ENCODE peak calls at places on chromosome 20, in eight cellular contexts. Y, T, J, P, K, V, X and S are unnamed samples.

GRCh38 chr20:36259177-36259835 is 23.0 kb downstream of the AAR2 start:
- DNase-seq in Y (no peak), K (no peak), X (no peak), T (no peak), V (no peak), J (peak; percentile 34), P (no peak), S (no peak)

GRCh38 chr20:18808712-18809111 is 4.9 kb upstream of the SCP2D1 start:
- DNase-seq in X (no peak), J (no peak), P (no peak), K (no peak), Y (no peak), T (no peak), V (no peak), S (no peak)

GRCh38 chr20:46359233-46359751 is 47.1 kb downstream of the ELMO2 start:
- DNase-seq in V (no peak), J (no peak), X (no peak), Y (no peak), T (no peak), P (no peak), K (no peak), S (no peak)

GRCh38 chr20:36008461-36009035 is 40.2 kb downstream of the CNBD2 start:
- DNase-seq in P (no peak), J (no peak), K (no peak), V (no peak), X (no peak), Y (no peak), T (no peak), S (no peak)

GRCh38 chr20:47382746-47383145 is 26.2 kb upstream of the ZMYND8 start:
- DNase-seq in T (no peak), J (no peak), X (no peak), K (no peak), P (peak; percentile 29), Y (no peak), V (no peak), S (no peak)

GRCh38 chr20:4835244-4836177 is 113.8 kb downstream of the PRND start:
- DNase-seq in K (peak; percentile 58), P (no peak), X (no peak), V (peak; percentile 85), T (peak; percentile 24), J (no peak), Y (no peak), S (peak; percentile 63)

GRCh38 chr20:19783966-19784401 is 25.9 kb downstream of the RIN2 start:
- DNase-seq in T (no peak), K (peak; percentile 44), P (peak; percentile 79), Y (peak; percentile 82), J (no peak), V (no peak), X (no peak), S (no peak)

GRCh38 chr20:51575486-51575885 is 33.0 kb upstream of the NFATC2 start:
- DNase-seq in J (no peak), Y (no peak), K (no peak), T (no peak), X (no peak), P (no peak), V (no peak), S (no peak)

GRCh38 chr20:51946581-51946980 is 144.3 kb upstream of the SALL4 start:
- DNase-seq in J (no peak), K (no peak), Y (no peak), X (no peak), P (no peak), T (no peak), V (no peak), S (no peak)

GRCh38 chr20:48582361-48582991 is 245.3 kb downstream of the PREX1 start:
- DNase-seq in X (no peak), Y (no peak), T (no peak), K (no peak), J (no peak), P (no peak), V (no peak), S (no peak)

GRCh38 chr20:46334423-46334978 is 26.2 kb upstream of the CDH22 start:
- DNase-seq in V (no peak), K (no peak), T (no peak), X (no peak), J (no peak), Y (no peak), P (no peak), S (no peak)

GRCh38 chr20:6714202-6714800 is 53.2 kb upstream of the BMP2 start:
- DNase-seq in X (no peak), Y (no peak), T (peak; percentile 83), P (no peak), V (no peak), J (no peak), K (no peak), S (no peak)

GRCh38 chr20:19099586-19100555 is 112.6 kb upstream of the SLC24A3 start:
- DNase-seq in K (no peak), P (no peak), T (peak; percentile 14), Y (no peak), X (no peak), J (no peak), V (no peak), S (no peak)

GRCh38 chr20:19826179-19826914 is 68.3 kb downstream of the RIN2 start:
- DNase-seq in X (no peak), K (no peak), V (no peak), T (no peak), J (no peak), P (no peak), Y (no peak), S (no peak)

GRCh38 chr20:21103582-21104465 is 2.3 kb downstream of the LINC00237 start:
- DNase-seq in T (no peak), V (no peak), Y (no peak), X (no peak), J (peak; percentile 52), K (no peak), P (no peak), S (no peak)

GRCh38 chr20:59577037-59577808 is 27.1 kb upstream of the PHACTR3 start:
- DNase-seq in X (no peak), P (no peak), Y (no peak), K (no peak), T (no peak), V (no peak), J (peak; percentile 27), S (no peak)

GRCh38 chr20:39706089-39706721 is 744.1 kb downstream of the DHX35 start:
- DNase-seq in T (peak; percentile 60), K (peak; percentile 68), V (peak; percentile 24), X (peak; percentile 55), J (no peak), Y (no peak), P (no peak), S (peak; percentile 6)

DNA sequence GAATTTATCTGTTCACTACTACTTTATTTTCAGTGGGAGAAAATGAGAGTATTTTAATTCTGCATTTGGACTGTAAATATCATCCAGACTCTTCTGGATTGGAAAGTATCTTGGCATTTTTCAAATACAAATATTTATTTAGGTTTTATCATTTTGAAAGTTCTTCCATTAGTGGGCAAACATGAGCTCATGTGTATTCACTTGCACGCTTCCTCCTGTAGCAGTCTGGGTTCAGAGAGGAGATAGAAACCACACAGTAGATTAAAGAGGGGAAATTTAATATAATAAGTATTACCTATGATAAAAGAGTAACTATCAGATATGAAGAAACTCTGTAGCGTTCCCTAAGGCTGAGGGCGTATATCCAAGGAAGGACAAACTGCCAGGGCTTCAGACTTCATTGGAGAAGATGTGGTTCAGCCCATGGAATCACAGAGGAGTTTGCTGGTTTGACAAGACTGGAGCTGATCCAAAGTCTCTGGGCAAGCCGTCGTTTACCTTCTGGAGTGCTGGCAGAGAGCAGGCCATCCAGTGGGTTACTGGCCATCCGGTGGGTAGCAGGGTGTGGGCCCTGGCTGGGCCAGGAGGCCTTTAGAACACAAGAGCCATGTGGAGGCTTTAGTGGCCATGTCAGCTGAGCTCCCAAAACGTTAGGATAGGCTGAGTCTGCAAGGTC is 44.3 kb downstream of the KCNS1 start:
- DNase-seq in J (no peak), Y (no peak), T (no peak), K (no peak), P (no peak), X (no peak), V (no peak), S (no peak)
- H3K4me1 ChIP-seq in J (peaks cover 5% of the 10 kb centered on the region), Y (peaks cover 16% of the 10 kb centered on the region), T (no peaks in the 10 kb centered on the region), K (peaks cover 3% of the 10 kb centered on the region), P (peaks cover 8% of the 10 kb centered on the region), X (no peaks in the 10 kb centered on the region), V (peaks cover 3% of the 10 kb centered on the region), S (peaks cover 3% of the 10 kb centered on the region)

GRCh38 chr20:3330046-3330741 is 77.3 kb downstream of the DNAAF9 start:
- DNase-seq in V (no peak), X (no peak), P (no peak), K (no peak), Y (peak; percentile 59), J (no peak), T (no peak), S (no peak)
- TF ChIP-seq CTCF in V (no peak), X (no peak), P (no peak), K (no peak), Y (peak; percentile 11), J (no peak), T (no peak), S (no peak)

GRCh38 chr20:62364911-62365736 is 2.0 kb downstream of the LAMA5 start:
- DNase-seq in T (peak; percentile 45), K (peak; percentile 74), Y (no peak), X (peak; percentile 64), P (peak; percentile 83), V (peak; percentile 36), J (no peak), S (no peak)

GRCh38 chr20:62362590-62362940 is 4.5 kb downstream of the LAMA5 start:
- DNase-seq in P (peak; percentile 83), K (peak; percentile 24), Y (no peak), J (no peak), V (no peak), X (no peak), T (peak; percentile 8), S (no peak)

GRCh38 chr20:62365814-62366369 is 1.2 kb downstream of the LAMA5 start:
- DNase-seq in X (peak; percentile 64), T (peak; percentile 84), V (no peak), Y (no peak), P (peak; percentile 86), J (peak; percentile 59), K (peak; percentile 49), S (no peak)

GRCh38 chr20:62362991-62363919 is 3.9 kb downstream of the LAMA5 start:
- DNase-seq in P (peak; percentile 67), J (peak; percentile 67), X (peak; percentile 56), V (peak; percentile 28), Y (no peak), K (peak; percentile 20), T (peak; percentile 66), S (no peak)

GRCh38 chr20:62363920-62364851 is 2.9 kb downstream of the LAMA5 start:
- DNase-seq in P (peak; percentile 79), T (peak; percentile 59), Y (no peak), J (peak; percentile 51), V (peak; percentile 44), X (peak; percentile 58), K (peak; percentile 71), S (no peak)
- H3K4me1 ChIP-seq in P (peaks cover 36% of the 10 kb centered on the region), T (peaks cover 80% of the 10 kb centered on the region), Y (peaks cover 19% of the 10 kb centered on the region), J (peaks cover 76% of the 10 kb centered on the region), V (peaks cover 5% of the 10 kb centered on the region), X (peaks cover 26% of the 10 kb centered on the region), K (peaks cover 75% of the 10 kb centered on the region), S (peaks cover 78% of the 10 kb centered on the region)

DNA sequence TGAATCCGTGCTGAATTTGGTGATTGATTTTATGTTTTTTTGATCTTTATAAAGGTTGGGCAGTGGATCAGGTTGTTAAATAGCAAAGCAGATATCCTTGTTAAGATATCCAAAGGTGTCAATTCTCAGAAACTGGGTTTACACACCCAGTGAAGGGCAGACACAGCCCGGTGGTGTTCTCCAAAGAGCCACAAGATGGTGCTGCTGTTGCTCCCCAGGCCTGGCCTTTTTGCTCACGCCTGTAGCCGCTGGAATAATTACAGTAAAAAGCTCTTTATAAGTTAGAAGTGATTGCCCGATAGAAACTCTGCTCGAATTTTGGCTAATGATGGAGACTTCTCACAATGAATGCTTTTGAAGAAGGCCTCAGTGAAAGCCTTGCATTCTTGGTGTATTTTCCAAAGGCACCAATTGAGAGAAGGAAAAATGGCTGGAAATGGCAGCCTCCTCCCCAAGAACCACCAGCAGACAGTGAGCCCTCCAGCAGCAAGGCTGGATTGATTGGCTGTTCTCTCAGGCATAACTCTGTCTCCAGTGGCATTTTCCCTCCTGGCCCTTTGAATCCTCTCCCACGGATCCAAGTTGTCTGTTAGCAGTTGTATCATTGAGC is 120.5 kb upstream of the CHD6 start:
- DNase-seq in T (peak; percentile 72), Y (peak; percentile 31), X (peak; percentile 69), V (no peak), K (peak; percentile 21), J (peak; percentile 77), P (no peak), S (no peak)
- TF ChIP-seq CTCF in T (peak; percentile 94), Y (peak; percentile 78), X (peak; percentile 70), V (peak; percentile 46), K (peak; percentile 82), J (peak; percentile 95), P (peak; percentile 71), S (peak; percentile 67)